ENCODE peak calls at places on chromosomes 1 and 21, in four cellular contexts. A, M, B and R are unnamed samples.
A peak's percentile ranks its signal among the peaks of the same experiment; 100 is the strongest.

GRCh38 chr1:198776602-198777029 is 137.8 kb downstream of the PTPRC start:
- DNase-seq in M (peak; percentile 74), A (peak; percentile 20), B (no peak), R (peak; percentile 40)

GRCh38 chr1:226121587-226122400 is 59.3 kb downstream of the H3-3A start:
- DNase-seq in M (peak; percentile 56), A (peak; percentile 60), B (peak; percentile 96), R (peak; percentile 31)

GRCh38 chr1:215007880-215008279 is 74.7 kb upstream of the KCNK2 start:
- DNase-seq in B (no peak), M (no peak), A (no peak), R (no peak)

GRCh38 chr21:34204481-34205439 is 131.4 kb downstream of the MRPS6 start:
- DNase-seq in B (peak; percentile 46), M (no peak), A (no peak), R (no peak)

GRCh38 chr1:62407398-62408009 is 29.3 kb upstream of the USP1 start:
- DNase-seq in M (peak; percentile 47), A (peak; percentile 38), B (no peak), R (no peak)

GRCh38 chr1:172640146-172640545 is 18.8 kb upstream of the FASLG start:
- DNase-seq in B (no peak), A (no peak), M (no peak), R (no peak)

GRCh38 chr1:161382214-161383019 is 14.7 kb upstream of the CFAP126 start:
- DNase-seq in A (peak; percentile 16), M (no peak), B (no peak), R (no peak)

GRCh38 chr1:239457491-239458488 is 71.4 kb downstream of the CHRM3 start:
- DNase-seq in A (no peak), B (no peak), M (no peak), R (no peak)

GRCh38 chr1:161739865-161740566 is 9.6 kb upstream of the DUSP12 start:
- DNase-seq in M (peak; percentile 56), A (no peak), B (no peak), R (peak; percentile 39)

GRCh38 chr1:44035726-44036408 is 4.6 kb upstream of the SLC6A9 start:
- DNase-seq in B (peak; percentile 65), A (no peak), M (peak; percentile 35), R (no peak)

GRCh38 chr1:26536521-26536920 is 7.0 kb downstream of the RPS6KA1 start:
- DNase-seq in A (no peak), M (no peak), B (no peak), R (no peak)

GRCh38 chr1:26538480-26539412 is 9.2 kb downstream of the RPS6KA1 start:
- DNase-seq in A (peak; percentile 22), M (peak; percentile 68), B (no peak), R (no peak)

GRCh38 chr1:26539722-26540121 is 10.2 kb downstream of the RPS6KA1 start:
- DNase-seq in B (no peak), A (no peak), M (no peak), R (no peak)

GRCh38 chr1:26536081-26536480 is 6.5 kb downstream of the RPS6KA1 start:
- DNase-seq in B (no peak), A (no peak), M (no peak), R (no peak)

GRCh38 chr1:26537951-26538352 is 8.4 kb downstream of the RPS6KA1 start:
- DNase-seq in B (no peak), M (peak; percentile 59), A (no peak), R (no peak)
- H3K4me1 ChIP-seq in B (peaks cover 47% of the 10 kb centered on the region), M (peaks cover 31% of the 10 kb centered on the region), A (no peaks in the 10 kb centered on the region), R (peaks cover 5% of the 10 kb centered on the region)

GRCh38 chr1:207064546-207064945 is 11.5 kb downstream of the PFKFB2 start:
- DNase-seq in B (no peak), M (peak; percentile 27), A (no peak), R (peak; percentile 41)

GRCh38 chr1:207060596-207060995 is 7.5 kb downstream of the PFKFB2 start:
- DNase-seq in B (no peak), M (no peak), A (no peak), R (no peak)

GRCh38 chr1:207059881-207060280 is 6.8 kb downstream of the PFKFB2 start:
- DNase-seq in A (no peak), M (no peak), B (no peak), R (no peak)

GRCh38 chr1:207063014-207063413 is 9.9 kb downstream of the PFKFB2 start:
- DNase-seq in A (no peak), M (no peak), B (no peak), R (no peak)

GRCh38 chr1:207062058-207062457 is 9.0 kb downstream of the PFKFB2 start:
- DNase-seq in M (no peak), B (no peak), A (no peak), R (no peak)
- H3K36me3 ChIP-seq in M (no peaks in the 10 kb centered on the region), B (peaks cover 9% of the 10 kb centered on the region), A (no peaks in the 10 kb centered on the region), R (no peaks in the 10 kb centered on the region)

GRCh38 chr1:227368009-227368408 is 49.7 kb upstream of the CDC42BPA start:
- DNase-seq in M (no peak), A (no peak), B (no peak), R (no peak)

GRCh38 chr1:227363825-227364224 is 45.5 kb upstream of the CDC42BPA start:
- DNase-seq in B (no peak), A (no peak), M (no peak), R (no peak)

GRCh38 chr1:227364657-227365056 is 46.4 kb upstream of the CDC42BPA start:
- DNase-seq in B (no peak), M (no peak), A (no peak), R (no peak)

GRCh38 chr1:227362039-227362438 is 43.7 kb upstream of the CDC42BPA start:
- DNase-seq in B (no peak), M (no peak), A (no peak), R (no peak)

DNA sequence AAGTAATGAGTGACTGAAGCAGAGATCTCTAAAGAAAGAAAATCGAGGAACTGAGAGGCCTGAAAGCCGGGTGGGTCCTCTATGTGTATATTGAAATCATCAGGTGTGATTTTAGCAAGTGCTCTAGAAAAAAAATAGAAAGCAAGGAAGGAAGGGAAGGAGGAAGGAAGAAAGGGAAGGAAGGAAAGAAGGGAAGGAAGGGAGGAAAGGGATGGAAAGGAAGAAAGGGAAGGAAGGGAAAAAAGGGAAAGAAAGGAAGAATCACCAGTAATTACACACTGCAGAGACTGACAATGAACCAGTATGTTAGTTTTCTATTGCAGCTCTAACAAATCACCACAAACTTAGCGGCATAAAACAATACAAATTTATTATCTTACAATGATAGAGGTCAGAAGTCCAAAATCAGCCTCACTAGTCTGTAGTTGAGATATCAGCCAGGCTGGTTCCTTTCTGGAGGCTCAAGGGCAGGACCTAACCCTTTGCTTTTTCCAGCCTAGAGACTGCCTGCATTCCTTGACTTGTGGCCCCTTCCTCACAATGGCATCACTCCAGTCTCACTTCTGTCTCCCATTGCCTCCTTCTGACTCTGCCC is 47.3 kb upstream of the CDC42BPA start:
- DNase-seq in A (no peak), B (no peak), M (no peak), R (no peak)
- TF ChIP-seq POLR2A in A (no peak), B (no peak), M (no peak), R (no peak)

DNA sequence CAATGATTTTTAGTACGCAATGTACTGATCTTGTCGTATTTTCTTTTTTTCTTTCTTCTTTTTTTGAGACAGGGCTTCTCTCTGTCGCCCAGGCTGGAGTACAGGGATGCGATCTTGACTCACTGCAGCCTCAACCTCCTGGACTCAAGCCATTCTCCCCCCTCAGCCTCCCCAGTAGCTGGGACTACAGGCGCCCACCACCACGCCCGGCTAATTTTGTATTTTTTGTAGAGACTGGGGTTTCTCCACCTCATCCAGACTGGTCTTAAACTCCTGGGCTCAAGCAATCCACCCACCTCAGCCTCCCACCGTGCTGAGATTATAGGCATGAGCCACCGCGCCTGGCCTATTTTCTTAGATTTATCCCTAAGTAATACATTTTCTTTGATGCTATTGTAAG is 43.9 kb upstream of the COL6A2 start:
- DNase-seq in M (no peak), B (no peak), A (no peak), R (no peak)
- H3K4me1 ChIP-seq in M (no peaks in the 10 kb centered on the region), B (peaks cover 14% of the 10 kb centered on the region), A (no peaks in the 10 kb centered on the region), R (peaks cover 4% of the 10 kb centered on the region)

GRCh38 chr1:52670599-52670998 is 27.5 kb downstream of the COA7 start:
- DNase-seq in A (no peak), B (no peak), M (no peak), R (no peak)

GRCh38 chr1:52668711-52669110 is 29.4 kb downstream of the COA7 start:
- DNase-seq in A (no peak), B (no peak), M (no peak), R (no peak)

GRCh38 chr1:52667290-52667689 is 30.9 kb downstream of the COA7 start:
- DNase-seq in A (no peak), M (no peak), B (no peak), R (no peak)

GRCh38 chr1:52667984-52668383 is 30.2 kb downstream of the COA7 start:
- DNase-seq in A (no peak), B (no peak), M (no peak), R (no peak)

DNA sequence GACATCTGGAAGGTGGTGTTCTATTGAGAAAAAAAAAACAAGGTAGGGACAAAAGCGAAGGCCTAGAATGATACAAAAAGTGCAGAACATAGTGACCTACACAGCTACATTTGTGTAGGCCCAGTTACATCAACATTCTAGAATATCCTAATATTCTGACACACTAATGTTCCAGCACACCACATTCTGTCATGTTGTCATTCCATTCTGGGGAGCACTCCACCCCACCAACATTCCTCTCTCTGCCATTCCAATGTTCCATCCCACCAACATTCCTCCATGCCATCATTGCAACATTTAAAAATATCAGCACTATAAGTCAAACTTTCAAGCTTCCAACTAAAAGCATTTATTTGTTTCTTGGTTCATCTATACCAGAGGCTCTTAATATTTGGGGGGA is 28.5 kb downstream of the COA7 start:
- DNase-seq in B (no peak), A (no peak), M (no peak), R (no peak)
- H3K36me3 ChIP-seq in B (no peaks in the 10 kb centered on the region), A (no peaks in the 10 kb centered on the region), M (no peaks in the 10 kb centered on the region), R (no peaks in the 10 kb centered on the region)

GRCh38 chr21:15732996-15733329 is 3.2 kb downstream of the USP25 start:
- DNase-seq in A (no peak), M (no peak), B (no peak), R (no peak)

GRCh38 chr21:15730484-15731242 is 881 bp downstream of the USP25 start:
- DNase-seq in M (peak; percentile 20), B (no peak), A (peak; percentile 16), R (no peak)

GRCh38 chr21:15729674-15730483 is at the start of gene USP25:
- DNase-seq in B (peak; percentile 99), A (peak; percentile 90), M (peak; percentile 93), R (peak; percentile 93)

GRCh38 chr21:15732290-15732995 is 2.7 kb downstream of the USP25 start:
- DNase-seq in M (no peak), B (no peak), A (no peak), R (no peak)

GRCh38 chr21:15731243-15731613 is 1.4 kb downstream of the USP25 start:
- DNase-seq in A (no peak), B (no peak), M (no peak), R (no peak)
- TF ChIP-seq POLR2A in A (no peak), B (no peak), M (no peak), R (peak; percentile 8)

GRCh38 chr1:167668108-167668507 is 38.1 kb downstream of the RCSD1 start:
- DNase-seq in B (no peak), A (no peak), M (no peak), R (no peak)
- H3K4me1 ChIP-seq in B (peaks cover 11% of the 10 kb centered on the region), A (no peaks in the 10 kb centered on the region), M (no peaks in the 10 kb centered on the region), R (peaks cover 79% of the 10 kb centered on the region)